ENCODE peak calls at places on chromosome 17, in six cellular contexts. A, T, V, N, P and L are unnamed samples.

GRCh38 chr17:45293413-45294211 is 23.2 kb downstream of the MAP3K14 start:
- DNase-seq in N (no peak), P (no peak), T (peak; percentile 87), V (no peak), A (no peak), L (peak; percentile 90)

GRCh38 chr17:73228748-73229236 is 32.9 kb downstream of the CPSF4L start:
- DNase-seq in V (peak; percentile 17), T (peak; percentile 73), A (peak; percentile 19), N (peak; percentile 24), P (no peak), L (peak; percentile 79)

GRCh38 chr17:61837175-61838051 is 25.9 kb downstream of the BRIP1 start:
- DNase-seq in V (peak; percentile 37), N (peak; percentile 48), T (peak; percentile 45), A (peak; percentile 41), P (no peak), L (peak; percentile 78)

GRCh38 chr17:43832976-43833829 is at the start of gene MPP3:
- DNase-seq in T (peak; percentile 39), P (no peak), V (peak; percentile 96), A (peak; percentile 55), N (peak; percentile 91), L (peak; percentile 91)

GRCh38 chr17:72587773-72588511 is 467.1 kb downstream of the SOX9 start:
- DNase-seq in T (no peak), V (no peak), P (no peak), A (no peak), N (no peak), L (peak; percentile 68)

GRCh38 chr17:77011173-77012011 is 129.4 kb upstream of the SEC14L1 start:
- DNase-seq in T (peak; percentile 6), V (no peak), N (no peak), A (peak; percentile 56), P (peak; percentile 7), L (peak; percentile 67)

GRCh38 chr17:42109086-42109485 is 3.4 kb downstream of the DHX58 start:
- DNase-seq in V (no peak), P (no peak), N (no peak), T (no peak), A (no peak), L (no peak)

GRCh38 chr17:1074886-1075665 is 78.1 kb downstream of the TIMM22 start:
- DNase-seq in P (no peak), V (no peak), A (no peak), T (no peak), N (no peak), L (no peak)

GRCh38 chr17:75763613-75764416 is 1.2 kb downstream of the GALK1 start:
- DNase-seq in N (no peak), V (no peak), T (no peak), P (no peak), A (no peak), L (no peak)

GRCh38 chr17:40111221-40112128 is 10.3 kb upstream of the MSL1 start:
- DNase-seq in N (peak; percentile 75), T (peak; percentile 95), A (peak; percentile 62), V (peak; percentile 87), P (peak; percentile 76), L (peak; percentile 94)

GRCh38 chr17:38867179-38867994 is 2.5 kb upstream of the LASP1 start:
- DNase-seq in T (peak; percentile 67), A (peak; percentile 44), P (peak; percentile 66), N (no peak), V (no peak), L (peak; percentile 78)